ENCODE peak calls at places on chromosomes 7 and 10, in four cellular contexts. One of them, this sample, is unnamed.

GRCh38 chr7:110839866-110840265 is 251.1 kb upstream of the LRRN3 start:
- DNase-seq in fibroblast of lung: peak; percentile 76
- DNase-seq in A549: no peak
- DNase-seq in HFFc6: no peak
- DNase-seq in this sample: no peak

GRCh38 chr7:83248000-83248399 is 85.3 kb upstream of the PCLO start:
- DNase-seq in fibroblast of lung: peak; percentile 2
- DNase-seq in A549: no peak
- DNase-seq in HFFc6: no peak
- DNase-seq in this sample: no peak

GRCh38 chr7:92158660-92159575 is 20.0 kb downstream of the LRRD1 start:
- DNase-seq in fibroblast of lung: peak; percentile 90
- DNase-seq in A549: no peak
- DNase-seq in HFFc6: peak; percentile 71
- DNase-seq in this sample: no peak

GRCh38 chr10:117492504-117492903 is 50.0 kb upstream of the EMX2 start:
- DNase-seq in fibroblast of lung: no peak
- DNase-seq in A549: no peak
- DNase-seq in HFFc6: no peak
- DNase-seq in this sample: no peak

GRCh38 chr10:16436367-16436757 is 448 bp upstream of the PTER start:
- DNase-seq in fibroblast of lung: no peak
- DNase-seq in A549: no peak
- DNase-seq in HFFc6: no peak
- DNase-seq in this sample: no peak

GRCh38 chr10:92241501-92241900 is 49.4 kb downstream of the CPEB3 start:
- DNase-seq in fibroblast of lung: no peak
- DNase-seq in A549: no peak
- DNase-seq in HFFc6: no peak
- DNase-seq in this sample: no peak

GRCh38 chr7:107167483-107168232 is 1.1 kb upstream of the HBP1 start:
- DNase-seq in fibroblast of lung: peak; percentile 93
- DNase-seq in A549: peak; percentile 84
- DNase-seq in HFFc6: peak; percentile 86
- DNase-seq in this sample: peak; percentile 40

GRCh38 chr10:101559596-101560292 is 28.3 kb downstream of the POLL start:
- DNase-seq in fibroblast of lung: no peak
- DNase-seq in A549: no peak
- DNase-seq in HFFc6: no peak
- DNase-seq in this sample: no peak